ENCODE peak calls at places on chromosome 17, in four cellular contexts. One of them, this sample, is unnamed.
A peak's percentile ranks its signal among the peaks of the same experiment; 100 is the strongest.

GRCh38 chr17:20281860-20282259 is 185.5 kb downstream of the LGALS9B start:
- DNase-seq in upper lobe of right lung: peak; percentile 82
- DNase-seq in suprapubic skin: no peak
- DNase-seq in ovary: no peak
- DNase-seq in this sample: peak; percentile 16

GRCh38 chr17:5800646-5801045 is 216.3 kb upstream of the NLRP1 start:
- DNase-seq in upper lobe of right lung: no peak
- DNase-seq in suprapubic skin: no peak
- DNase-seq in ovary: no peak
- DNase-seq in this sample: no peak

GRCh38 chr17:40622509-40622928 is 25.1 kb downstream of the SMARCE1 start:
- DNase-seq in upper lobe of right lung: no peak
- DNase-seq in suprapubic skin: no peak
- DNase-seq in ovary: no peak
- DNase-seq in this sample: no peak

GRCh38 chr17:75130632-75131277 is 787 bp downstream of the NT5C start:
- DNase-seq in upper lobe of right lung: peak; percentile 76
- DNase-seq in suprapubic skin: peak; percentile 78
- DNase-seq in ovary: peak; percentile 52
- DNase-seq in this sample: peak; percentile 70

GRCh38 chr17:43324205-43324893 is 74.4 kb upstream of the ARL4D start:
- DNase-seq in upper lobe of right lung: no peak
- DNase-seq in suprapubic skin: no peak
- DNase-seq in ovary: no peak
- DNase-seq in this sample: no peak

GRCh38 chr17:59839646-59840328 is 53.0 kb downstream of the TUBD1 start:
- DNase-seq in upper lobe of right lung: no peak
- DNase-seq in suprapubic skin: no peak
- DNase-seq in ovary: no peak
- DNase-seq in this sample: peak; percentile 59

GRCh38 chr17:56325561-56325960 is 172.3 kb downstream of the ANKFN1 start:
- DNase-seq in upper lobe of right lung: no peak
- DNase-seq in suprapubic skin: no peak
- DNase-seq in ovary: no peak
- DNase-seq in this sample: no peak

GRCh38 chr17:32302860-32303649 is 37.4 kb downstream of the RHBDL3 start:
- DNase-seq in upper lobe of right lung: no peak
- DNase-seq in suprapubic skin: no peak
- DNase-seq in ovary: peak; percentile 41
- DNase-seq in this sample: no peak

GRCh38 chr17:79188048-79188447 is 113.4 kb downstream of the ENGASE start:
- DNase-seq in upper lobe of right lung: no peak
- DNase-seq in suprapubic skin: no peak
- DNase-seq in ovary: no peak
- DNase-seq in this sample: no peak

GRCh38 chr17:48621410-48622387 is 4.5 kb downstream of the HOXB9 start:
- DNase-seq in upper lobe of right lung: no peak
- DNase-seq in suprapubic skin: no peak
- DNase-seq in ovary: no peak
- DNase-seq in this sample: peak; percentile 36

GRCh38 chr17:42049834-42050359 is 504 bp downstream of the C17orf113 start:
- DNase-seq in upper lobe of right lung: no peak
- DNase-seq in suprapubic skin: no peak
- DNase-seq in ovary: no peak
- DNase-seq in this sample: no peak

GRCh38 chr17:66283971-66284370 is 18.4 kb upstream of the PRKCA start:
- DNase-seq in upper lobe of right lung: no peak
- DNase-seq in suprapubic skin: no peak
- DNase-seq in ovary: no peak
- DNase-seq in this sample: no peak

GRCh38 chr17:50093246-50093645 is 1.9 kb upstream of the PDK2 start:
- DNase-seq in upper lobe of right lung: no peak
- DNase-seq in suprapubic skin: no peak
- DNase-seq in ovary: no peak
- DNase-seq in this sample: no peak

GRCh38 chr17:77446959-77447634 is 306.3 kb downstream of the SEC14L1 start:
- DNase-seq in upper lobe of right lung: no peak
- DNase-seq in suprapubic skin: no peak
- DNase-seq in ovary: no peak
- DNase-seq in this sample: no peak

GRCh38 chr17:77916771-77917481 is 41.6 kb upstream of the TNRC6C start:
- DNase-seq in upper lobe of right lung: no peak
- DNase-seq in suprapubic skin: no peak
- DNase-seq in ovary: no peak
- DNase-seq in this sample: no peak

GRCh38 chr17:50841949-50842354 is 6.6 kb downstream of the WFIKKN2 start:
- DNase-seq in upper lobe of right lung: peak; percentile 83
- DNase-seq in suprapubic skin: peak; percentile 68
- DNase-seq in ovary: peak; percentile 68
- DNase-seq in this sample: peak; percentile 56

GRCh38 chr17:39626171-39626670 is 531 bp upstream of the PPP1R1B start:
- DNase-seq in upper lobe of right lung: no peak
- DNase-seq in suprapubic skin: no peak
- DNase-seq in ovary: no peak
- DNase-seq in this sample: no peak

GRCh38 chr17:19769946-19770652 is 22.0 kb upstream of the ALDH3A1 start:
- DNase-seq in upper lobe of right lung: no peak
- DNase-seq in suprapubic skin: no peak
- DNase-seq in ovary: no peak
- DNase-seq in this sample: peak; percentile 25

GRCh38 chr17:76690596-76691280 is 20.0 kb downstream of the MXRA7 start:
- DNase-seq in upper lobe of right lung: no peak
- DNase-seq in suprapubic skin: no peak
- DNase-seq in ovary: no peak
- DNase-seq in this sample: no peak

GRCh38 chr17:59572301-59572924 is 7.0 kb downstream of the DHX40 start:
- DNase-seq in upper lobe of right lung: no peak
- DNase-seq in suprapubic skin: no peak
- DNase-seq in ovary: no peak
- DNase-seq in this sample: no peak

GRCh38 chr17:62572488-62573469 is 54.7 kb upstream of the MRC2 start:
- DNase-seq in upper lobe of right lung: no peak
- DNase-seq in suprapubic skin: no peak
- DNase-seq in ovary: no peak
- DNase-seq in this sample: peak; percentile 78

GRCh38 chr17:27502526-27503324 is 46.5 kb downstream of the KSR1 start:
- DNase-seq in upper lobe of right lung: no peak
- DNase-seq in suprapubic skin: no peak
- DNase-seq in ovary: peak; percentile 63
- DNase-seq in this sample: peak; percentile 80

GRCh38 chr17:75689441-75689873 is 22.3 kb downstream of the SAP30BP start:
- DNase-seq in upper lobe of right lung: no peak
- DNase-seq in suprapubic skin: no peak
- DNase-seq in ovary: no peak
- DNase-seq in this sample: no peak

GRCh38 chr17:40499551-40500189 is 1.8 kb downstream of the TNS4 start:
- DNase-seq in upper lobe of right lung: peak; percentile 92
- DNase-seq in suprapubic skin: peak; percentile 88
- DNase-seq in ovary: peak; percentile 82
- DNase-seq in this sample: peak; percentile 73

GRCh38 chr17:21522755-21523154 is 146.6 kb downstream of the KCNJ12 start:
- DNase-seq in upper lobe of right lung: no peak
- DNase-seq in suprapubic skin: no peak
- DNase-seq in ovary: no peak
- DNase-seq in this sample: no peak

GRCh38 chr17:76772842-76773521 is 35.1 kb downstream of the MFSD11 start:
- DNase-seq in upper lobe of right lung: no peak
- DNase-seq in suprapubic skin: no peak
- DNase-seq in ovary: no peak
- DNase-seq in this sample: peak; percentile 72

GRCh38 chr17:78736526-78737079 is 45.5 kb downstream of the CYTH1 start:
- DNase-seq in upper lobe of right lung: peak; percentile 94
- DNase-seq in suprapubic skin: peak; percentile 83
- DNase-seq in ovary: no peak
- DNase-seq in this sample: no peak

DNA sequence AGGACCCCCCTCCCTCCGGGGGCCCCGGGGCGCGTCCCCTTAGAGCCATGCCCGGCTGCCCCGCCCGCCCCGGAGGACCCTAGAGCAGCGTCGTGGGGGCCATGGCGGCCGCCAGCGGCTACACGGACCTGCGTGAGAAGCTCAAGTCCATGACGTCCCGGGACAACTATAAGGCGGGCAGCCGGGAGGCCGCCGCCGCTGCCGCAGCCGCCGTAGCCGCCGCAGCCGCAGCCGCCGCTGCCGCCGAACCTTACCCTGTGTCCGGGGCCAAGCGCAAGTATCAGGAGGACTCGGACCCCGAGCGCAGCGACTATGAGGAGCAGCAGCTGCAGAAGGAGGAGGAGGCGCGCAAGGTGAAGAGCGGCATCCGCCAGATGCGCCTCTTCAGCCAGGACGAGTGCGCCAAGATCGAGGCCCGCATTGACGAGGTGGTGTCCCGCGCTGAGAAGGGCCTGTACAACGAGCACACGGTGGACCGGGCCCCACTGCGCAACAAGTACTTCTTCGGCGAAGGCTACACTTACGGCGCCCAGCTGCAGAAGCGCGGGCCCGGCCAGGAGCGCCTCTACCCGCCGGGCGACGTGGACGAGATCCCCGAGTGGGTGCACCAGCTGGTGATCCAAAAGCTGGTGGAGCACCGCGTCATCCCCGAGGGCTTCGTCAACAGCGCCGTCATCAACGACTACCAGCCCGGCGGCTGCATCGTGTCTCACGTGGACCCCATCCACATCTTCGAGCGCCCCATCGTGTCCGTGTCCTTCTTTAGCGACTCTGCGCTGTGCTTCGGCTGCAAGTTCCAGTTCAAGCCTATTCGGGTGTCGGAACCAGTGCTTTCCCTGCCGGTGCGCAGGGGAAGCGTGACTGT is 747 bp downstream of the ALKBH5 start:
- DNase-seq in upper lobe of right lung: peak; percentile 81
- DNase-seq in suprapubic skin: peak; percentile 80
- DNase-seq in ovary: peak; percentile 39
- DNase-seq in this sample: peak; percentile 18
- TF ChIP-seq CTCF in upper lobe of right lung: no peak
- TF ChIP-seq CTCF in suprapubic skin: no peak
- TF ChIP-seq CTCF in ovary: no peak
- TF ChIP-seq CTCF in this sample: no peak

GRCh38 chr17:1766382-1767135 is 4.7 kb downstream of the SERPINF1 start:
- DNase-seq in upper lobe of right lung: no peak
- DNase-seq in suprapubic skin: no peak
- DNase-seq in ovary: no peak
- DNase-seq in this sample: no peak

GRCh38 chr17:1769826-1770477 is 8.1 kb downstream of the SERPINF1 start:
- DNase-seq in upper lobe of right lung: no peak
- DNase-seq in suprapubic skin: no peak
- DNase-seq in ovary: no peak
- DNase-seq in this sample: peak; percentile 64

GRCh38 chr17:1765576-1765975 is 3.7 kb downstream of the SERPINF1 start:
- DNase-seq in upper lobe of right lung: no peak
- DNase-seq in suprapubic skin: no peak
- DNase-seq in ovary: no peak
- DNase-seq in this sample: no peak

GRCh38 chr17:1764274-1764673 is 2.4 kb downstream of the SERPINF1 start:
- DNase-seq in upper lobe of right lung: peak; percentile 74
- DNase-seq in suprapubic skin: peak; percentile 85
- DNase-seq in ovary: peak; percentile 74
- DNase-seq in this sample: peak; percentile 79

GRCh38 chr17:1767358-1767757 is 5.5 kb downstream of the SERPINF1 start:
- DNase-seq in upper lobe of right lung: no peak
- DNase-seq in suprapubic skin: no peak
- DNase-seq in ovary: no peak
- DNase-seq in this sample: no peak
- TF ChIP-seq CTCF in upper lobe of right lung: no peak
- TF ChIP-seq CTCF in suprapubic skin: no peak
- TF ChIP-seq CTCF in ovary: no peak
- TF ChIP-seq CTCF in this sample: peak; percentile 7

GRCh38 chr17:28728364-28729200 is at the start of gene NEK8:
- DNase-seq in upper lobe of right lung: peak; percentile 98
- DNase-seq in suprapubic skin: peak; percentile 99
- DNase-seq in ovary: peak; percentile 94
- DNase-seq in this sample: peak; percentile 93

GRCh38 chr17:28725660-28726395 is at the start of gene TLCD1:
- DNase-seq in upper lobe of right lung: peak; percentile 91
- DNase-seq in suprapubic skin: peak; percentile 88
- DNase-seq in ovary: peak; percentile 53
- DNase-seq in this sample: peak; percentile 69

GRCh38 chr17:28726912-28727726 is 1.1 kb upstream of the TLCD1 start:
- DNase-seq in upper lobe of right lung: peak; percentile 96
- DNase-seq in suprapubic skin: peak; percentile 96
- DNase-seq in ovary: peak; percentile 91
- DNase-seq in this sample: peak; percentile 97

GRCh38 chr17:28726396-28726911 is 421 bp upstream of the TLCD1 start:
- DNase-seq in upper lobe of right lung: peak; percentile 92
- DNase-seq in suprapubic skin: no peak
- DNase-seq in ovary: no peak
- DNase-seq in this sample: peak; percentile 71

GRCh38 chr17:28727727-28728363 is 743 bp upstream of the NEK8 start:
- DNase-seq in upper lobe of right lung: peak; percentile 78
- DNase-seq in suprapubic skin: no peak
- DNase-seq in ovary: peak; percentile 55
- DNase-seq in this sample: peak; percentile 43
- TF ChIP-seq CTCF in upper lobe of right lung: peak; percentile 27
- TF ChIP-seq CTCF in suprapubic skin: no peak
- TF ChIP-seq CTCF in ovary: peak; percentile 16
- TF ChIP-seq CTCF in this sample: peak; percentile 32

GRCh38 chr17:4583796-4584124 is 569 bp upstream of the SMTNL2 start:
- DNase-seq in upper lobe of right lung: no peak
- DNase-seq in suprapubic skin: no peak
- DNase-seq in ovary: peak; percentile 65
- DNase-seq in this sample: no peak
- TF ChIP-seq CTCF in upper lobe of right lung: peak; percentile 43
- TF ChIP-seq CTCF in suprapubic skin: peak; percentile 16
- TF ChIP-seq CTCF in ovary: peak; percentile 35
- TF ChIP-seq CTCF in this sample: peak; percentile 47

GRCh38 chr17:29617481-29618271 is 5.0 kb downstream of the CORO6 start:
- DNase-seq in upper lobe of right lung: peak; percentile 94
- DNase-seq in suprapubic skin: no peak
- DNase-seq in ovary: no peak
- DNase-seq in this sample: peak; percentile 59
- TF ChIP-seq CTCF in upper lobe of right lung: peak; percentile 73
- TF ChIP-seq CTCF in suprapubic skin: peak; percentile 75
- TF ChIP-seq CTCF in ovary: no peak
- TF ChIP-seq CTCF in this sample: peak; percentile 64

GRCh38 chr17:67491678-67492019 is 114.6 kb downstream of the PITPNC1 start:
- DNase-seq in upper lobe of right lung: no peak
- DNase-seq in suprapubic skin: no peak
- DNase-seq in ovary: no peak
- DNase-seq in this sample: no peak
- TF ChIP-seq CTCF in upper lobe of right lung: no peak
- TF ChIP-seq CTCF in suprapubic skin: no peak
- TF ChIP-seq CTCF in ovary: no peak
- TF ChIP-seq CTCF in this sample: no peak

GRCh38 chr17:10313037-10313672 is 59.7 kb downstream of the MYH13 start:
- DNase-seq in upper lobe of right lung: no peak
- DNase-seq in suprapubic skin: no peak
- DNase-seq in ovary: no peak
- DNase-seq in this sample: no peak

GRCh38 chr17:10318540-10318939 is 54.3 kb downstream of the MYH13 start:
- DNase-seq in upper lobe of right lung: no peak
- DNase-seq in suprapubic skin: no peak
- DNase-seq in ovary: no peak
- DNase-seq in this sample: no peak

GRCh38 chr17:10314332-10314731 is 58.5 kb downstream of the MYH13 start:
- DNase-seq in upper lobe of right lung: no peak
- DNase-seq in suprapubic skin: no peak
- DNase-seq in ovary: no peak
- DNase-seq in this sample: no peak

GRCh38 chr17:10316986-10317834 is 55.6 kb downstream of the MYH13 start:
- DNase-seq in upper lobe of right lung: peak; percentile 84
- DNase-seq in suprapubic skin: peak; percentile 87
- DNase-seq in ovary: peak; percentile 17
- DNase-seq in this sample: peak; percentile 3
- TF ChIP-seq CTCF in upper lobe of right lung: peak; percentile 74
- TF ChIP-seq CTCF in suprapubic skin: peak; percentile 73
- TF ChIP-seq CTCF in ovary: no peak
- TF ChIP-seq CTCF in this sample: peak; percentile 53

This sample was measured in astrocyte of the spinal cord.